ENCODE peak calls at places on chromosomes 2 and 18, in six cellular contexts. R is Peyer's patch; N is psoas muscle; T is CD8-positive, alpha-beta memory T cell; E is left ventricle myocardium inferior; M is heart left ventricle. H is an unnamed sample.

GRCh38 chr2:33212151-33212550 is 264.3 kb upstream of the RASGRP3 start:
- DNase-seq in R (no peak), N (no peak), T (no peak), E (no peak), M (no peak), H (no peak)

GRCh38 chr2:64134813-64135212 is 9.4 kb downstream of the PELI1 start:
- DNase-seq in R (no peak), N (no peak), T (no peak), E (no peak), M (no peak), H (no peak)

GRCh38 chr2:209661286-209661685 is 110.3 kb upstream of the UNC80 start:
- DNase-seq in R (no peak), N (no peak), T (no peak), E (no peak), M (no peak), H (no peak)

GRCh38 chr2:105873281-105873680 is 128.6 kb downstream of the NCK2 start:
- DNase-seq in R (no peak), N (no peak), T (no peak), E (no peak), M (no peak), H (no peak)

GRCh38 chr18:8609711-8610441 is 639 bp downstream of the RAB12 start:
- DNase-seq in R (no peak), N (peak; percentile 68), T (peak; percentile 47), E (peak; percentile 23), M (peak; percentile 23), H (peak; percentile 39)

GRCh38 chr2:173720310-173720709 is 244.9 kb downstream of the SP3 start:
- DNase-seq in R (no peak), N (no peak), T (no peak), E (no peak), M (no peak), H (no peak)

GRCh38 chr2:228654707-228655106 is 473.2 kb upstream of the SPHKAP start:
- DNase-seq in R (no peak), N (no peak), T (no peak), E (no peak), M (no peak), H (no peak)

GRCh38 chr2:127191331-127192219 is 28.5 kb downstream of the CYP27C1 start:
- DNase-seq in R (no peak), N (no peak), T (no peak), E (no peak), M (no peak), H (no peak)

GRCh38 chr2:238585836-238586821 is 159.4 kb downstream of the ASB1 start:
- DNase-seq in R (no peak), N (no peak), T (no peak), E (no peak), M (no peak), H (peak; percentile 62)

GRCh38 chr18:13178976-13179375 is 39.6 kb upstream of the LDLRAD4 start:
- DNase-seq in R (no peak), N (no peak), T (no peak), E (no peak), M (no peak), H (no peak)

GRCh38 chr2:24327988-24328387 is 32.3 kb downstream of the ITSN2 start:
- DNase-seq in R (no peak), N (no peak), T (no peak), E (no peak), M (no peak), H (no peak)

GRCh38 chr2:15092166-15092565 is 459.6 kb downstream of the LRATD1 start:
- DNase-seq in R (no peak), N (no peak), T (no peak), E (no peak), M (no peak), H (no peak)
- H3K4me3 ChIP-seq in R (no peak overlapping the region), N (no peak overlapping the region), T (no peak overlapping the region), E (no peak overlapping the region), M (no peak overlapping the region), H (no peak overlapping the region)

GRCh38 chr2:232503792-232504323 is 16.2 kb upstream of the ECEL1 start:
- DNase-seq in R (no peak), N (no peak), T (no peak), E (no peak), M (no peak), H (no peak)

GRCh38 chr2:232502901-232503791 is 15.5 kb upstream of the ECEL1 start:
- DNase-seq in R (no peak), N (no peak), T (peak; percentile 57), E (no peak), M (peak; percentile 50), H (no peak)

GRCh38 chr2:232501794-232502499 is 14.3 kb upstream of the ECEL1 start:
- DNase-seq in R (no peak), N (no peak), T (no peak), E (no peak), M (no peak), H (no peak)

GRCh38 chr2:232501331-232501771 is 13.7 kb upstream of the ECEL1 start:
- DNase-seq in R (no peak), N (no peak), T (no peak), E (no peak), M (no peak), H (no peak)

GRCh38 chr2:232502513-232502900 is 14.9 kb upstream of the ECEL1 start:
- DNase-seq in R (no peak), N (no peak), T (no peak), E (no peak), M (no peak), H (no peak)
- H3K4me3 ChIP-seq in R (peak overlapping the region; percentile 53), N (no peak overlapping the region), T (no peak overlapping the region), E (no peak overlapping the region), M (no peak overlapping the region), H (no peak overlapping the region)

GRCh38 chr18:68298340-68298739 is 416.6 kb downstream of the TMX3 start:
- DNase-seq in R (no peak), N (no peak), T (no peak), E (no peak), M (no peak), H (no peak)
- H3K4me3 ChIP-seq in R (no peak overlapping the region), N (no peak overlapping the region), T (no peak overlapping the region), E (no peak overlapping the region), M (no peak overlapping the region), H (no peak overlapping the region)

GRCh38 chr2:5694016-5694690 is 2.0 kb downstream of the SOX11 start:
- DNase-seq in R (no peak), N (no peak), T (no peak), E (no peak), M (no peak), H (no peak)

GRCh38 chr2:5696741-5697521 is 4.7 kb downstream of the SOX11 start:
- DNase-seq in R (no peak), N (peak; percentile 42), T (no peak), E (no peak), M (no peak), H (peak; percentile 71)

GRCh38 chr2:5696351-5696740 is 4.2 kb downstream of the SOX11 start:
- DNase-seq in R (no peak), N (peak; percentile 46), T (no peak), E (no peak), M (no peak), H (no peak)

GRCh38 chr2:5697554-5697953 is 5.4 kb downstream of the SOX11 start:
- DNase-seq in R (no peak), N (no peak), T (no peak), E (no peak), M (no peak), H (no peak)

GRCh38 chr2:5695641-5696350 is 3.6 kb downstream of the SOX11 start:
- DNase-seq in R (no peak), N (no peak), T (no peak), E (no peak), M (no peak), H (peak; percentile 72)
- H3K4me3 ChIP-seq in R (peak overlapping the region; percentile 49), N (peak overlapping the region; percentile 62), T (no peak overlapping the region), E (peak overlapping the region; percentile 66), M (peak overlapping the region; percentile 40), H (peak overlapping the region; percentile 25)

DNA sequence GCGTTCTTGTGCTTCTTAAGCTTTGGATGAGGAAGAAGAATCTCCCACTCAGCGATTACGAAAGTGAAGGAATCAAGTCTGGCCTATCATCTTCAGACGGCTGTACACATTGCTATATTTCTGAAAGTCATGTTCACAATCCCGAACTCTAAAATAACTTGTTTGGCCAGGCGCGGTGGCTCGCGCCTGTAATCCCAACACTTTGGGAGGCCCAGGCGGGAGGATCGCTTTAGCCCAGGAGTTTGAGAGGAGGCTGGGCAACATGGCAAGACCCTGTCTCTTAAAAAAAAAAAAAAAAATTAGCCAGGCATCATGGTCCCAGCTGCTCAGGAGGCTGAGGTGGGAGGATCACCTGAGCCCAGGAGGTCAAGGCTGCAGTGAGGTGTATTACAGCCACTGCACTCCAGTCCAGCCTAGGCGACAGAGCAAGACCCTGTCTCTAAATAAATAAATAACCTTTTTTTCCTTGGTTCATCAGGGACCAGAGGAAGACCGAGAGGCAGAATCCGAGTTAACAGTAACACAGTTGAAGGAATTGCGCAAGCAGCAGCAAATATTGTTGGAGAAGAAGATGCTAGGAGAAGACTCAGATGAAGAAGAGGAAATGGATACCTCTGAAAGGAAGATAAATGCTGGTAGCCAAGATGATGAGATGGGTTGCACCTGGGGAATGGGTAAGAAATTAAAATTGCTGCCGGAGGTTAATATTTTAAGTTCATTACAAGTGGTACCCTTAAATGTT is 1.1 kb downstream of the SLC4A1AP start:
- DNase-seq in R (no peak), N (no peak), T (no peak), E (no peak), M (no peak), H (no peak)
- H3K4me3 ChIP-seq in R (peak overlapping the region; percentile 71), N (peak overlapping the region; percentile 97), T (peak overlapping the region; percentile 100), E (peak overlapping the region; percentile 86), M (peak overlapping the region; percentile 94), H (peak overlapping the region; percentile 95)

GRCh38 chr2:201235865-201236811 is 24.2 kb upstream of the CASP8 start:
- DNase-seq in R (peak; percentile 56), N (peak; percentile 58), T (peak; percentile 62), E (peak; percentile 45), M (peak; percentile 60), H (peak; percentile 63)
- H3K4me3 ChIP-seq in R (peak overlapping the region; percentile 58), N (peak overlapping the region; percentile 20), T (peak overlapping the region; percentile 81), E (peak overlapping the region; percentile 36), M (no peak overlapping the region), H (peak overlapping the region; percentile 0)

GRCh38 chr18:9902832-9903231 is 11.0 kb upstream of the VAPA start:
- DNase-seq in R (no peak), N (no peak), T (no peak), E (peak; percentile 38), M (no peak), H (no peak)

GRCh38 chr18:9898792-9899549 is 13.2 kb downstream of the TXNDC2 start:
- DNase-seq in R (no peak), N (no peak), T (no peak), E (no peak), M (no peak), H (no peak)

GRCh38 chr18:9905401-9905922 is 8.4 kb upstream of the VAPA start:
- DNase-seq in R (no peak), N (no peak), T (no peak), E (no peak), M (no peak), H (no peak)

GRCh38 chr18:9900699-9901098 is 13.1 kb upstream of the VAPA start:
- DNase-seq in R (no peak), N (no peak), T (no peak), E (no peak), M (no peak), H (no peak)

GRCh38 chr18:9901377-9901776 is 12.4 kb upstream of the VAPA start:
- DNase-seq in R (no peak), N (no peak), T (no peak), E (no peak), M (no peak), H (no peak)
- H3K4me3 ChIP-seq in R (no peak overlapping the region), N (no peak overlapping the region), T (no peak overlapping the region), E (no peak overlapping the region), M (no peak overlapping the region), H (no peak overlapping the region)